ENCODE peak calls at places on chromosomes 6 and 20, in seven cellular contexts. M is neural crest cell, F is fibroblast of mammary gland, H is progenitor cell of endocrine pancreas, G is upper lobe of left lung, R is HFFc6, O is GM10248. L is an unnamed sample.

GRCh38 chr6:12420626-12421025 is 130.5 kb downstream of the EDN1 start:
- DNase-seq in M (no peak), F (peak), H (no peak), G (no peak), R (no peak), O (no peak), L (no peak)

GRCh38 chr20:63708301-63709148 is 686 bp downstream of the ZGPAT start:
- DNase-seq in M (no peak), F (no peak), H (no peak), G (peak), R (no peak), O (peak), L (no peak)

GRCh38 chr20:24411003-24411402 is 58.4 kb upstream of the SYNDIG1 start:
- DNase-seq in M (no peak), F (no peak), H (no peak), G (no peak), R (no peak), O (no peak), L (no peak)

GRCh38 chr6:148999921-149000589 is 253.2 kb downstream of the UST start:
- DNase-seq in M (no peak), F (peak), H (no peak), G (peak), R (peak), O (no peak), L (no peak)

GRCh38 chr6:80356000-80356399 is 249.5 kb downstream of the BCKDHB start:
- DNase-seq in M (no peak), F (no peak), H (no peak), G (no peak), R (no peak), O (no peak), L (no peak)

GRCh38 chr6:80504882-80505281 is 398.4 kb downstream of the BCKDHB start:
- DNase-seq in M (no peak), F (no peak), H (no peak), G (no peak), R (no peak), O (no peak), L (no peak)

GRCh38 chr6:44266347-44266746 is 996 bp upstream of the NFKBIE start:
- DNase-seq in M (no peak), F (no peak), H (no peak), G (no peak), R (no peak), O (peak), L (peak)

GRCh38 chr6:169543704-169544103 is 158.1 kb downstream of the WDR27 start:
- DNase-seq in M (no peak), F (no peak), H (no peak), G (no peak), R (no peak), O (no peak), L (no peak)

GRCh38 chr6:154491567-154492470 is 18.7 kb downstream of the CNKSR3 start:
- DNase-seq in M (no peak), F (no peak), H (no peak), G (no peak), R (peak), O (no peak), L (no peak)

GRCh38 chr6:50062051-50062450 is 12.3 kb upstream of the DEFB112 start:
- DNase-seq in M (no peak), F (no peak), H (no peak), G (no peak), R (no peak), O (no peak), L (peak)

GRCh38 chr6:90445533-90446108 is 141.3 kb downstream of the MAP3K7 start:
- DNase-seq in M (no peak), F (no peak), H (no peak), G (no peak), R (no peak), O (no peak), L (no peak)

GRCh38 chr6:107540465-107540857 is 50.5 kb downstream of the SOBP start:
- DNase-seq in M (no peak), F (no peak), H (no peak), G (no peak), R (no peak), O (no peak), L (no peak)

GRCh38 chr6:5979650-5980427 is 26.9 kb downstream of the NRN1 start:
- DNase-seq in M (no peak), F (peak), H (no peak), G (no peak), R (no peak), O (no peak), L (no peak)

GRCh38 chr6:68709091-68709490 is 74.0 kb downstream of the ADGRB3 start:
- DNase-seq in M (no peak), F (no peak), H (no peak), G (no peak), R (no peak), O (no peak), L (no peak)

GRCh38 chr20:63124092-63124781 is 91.7 kb downstream of the YTHDF1 start:
- DNase-seq in M (no peak), F (peak), H (no peak), G (peak), R (peak), O (no peak), L (no peak)

GRCh38 chr6:53986721-53987526 is 124.3 kb upstream of the MLIP start:
- DNase-seq in M (no peak), F (peak), H (no peak), G (no peak), R (peak), O (no peak), L (no peak)

GRCh38 chr6:4383910-4384637 is 248.7 kb upstream of the ECI2 start:
- DNase-seq in M (no peak), F (peak), H (no peak), G (no peak), R (no peak), O (no peak), L (no peak)

GRCh38 chr6:4910060-4910746 is 93.6 kb downstream of the RPP40 start:
- DNase-seq in M (no peak), F (no peak), H (no peak), G (peak), R (no peak), O (no peak), L (no peak)

GRCh38 chr6:25017486-25017885 is 81.7 kb upstream of the RIPOR2 start:
- DNase-seq in M (no peak), F (no peak), H (no peak), G (peak), R (no peak), O (no peak), L (no peak)

GRCh38 chr6:35496851-35497570 is at the start of gene TEAD3:
- DNase-seq in M (peak), F (peak), H (peak), G (peak), R (peak), O (peak), L (peak)

GRCh38 chr20:50967621-50968020 is 9.0 kb downstream of the MOCS3 start:
- DNase-seq in M (no peak), F (no peak), H (no peak), G (no peak), R (no peak), O (no peak), L (no peak)

GRCh38 chr20:17680836-17681740 is 954 bp downstream of the RRBP1 start:
- DNase-seq in M (peak), F (peak), H (peak), G (peak), R (peak), O (peak), L (peak)

GRCh38 chr20:16695633-16696032 is 34.2 kb upstream of the SNRPB2 start:
- DNase-seq in M (no peak), F (no peak), H (no peak), G (no peak), R (no peak), O (no peak), L (no peak)

GRCh38 chr20:57922701-57923100 is 212.9 kb upstream of the PMEPA1 start:
- DNase-seq in M (no peak), F (no peak), H (no peak), G (no peak), R (no peak), O (no peak), L (no peak)

GRCh38 chr20:50190251-50191064 is at the start of gene CEBPB:
- DNase-seq in M (peak), F (peak), H (peak), G (peak), R (peak), O (peak), L (peak)

GRCh38 chr6:140256213-140256612 is 881.8 kb upstream of the CITED2 start:
- DNase-seq in M (no peak), F (peak), H (no peak), G (no peak), R (no peak), O (no peak), L (no peak)

GRCh38 chr20:1390552-1391403 is 2.1 kb downstream of the FKBP1A start:
- DNase-seq in M (no peak), F (peak), H (no peak), G (no peak), R (no peak), O (no peak), L (no peak)

DNA sequence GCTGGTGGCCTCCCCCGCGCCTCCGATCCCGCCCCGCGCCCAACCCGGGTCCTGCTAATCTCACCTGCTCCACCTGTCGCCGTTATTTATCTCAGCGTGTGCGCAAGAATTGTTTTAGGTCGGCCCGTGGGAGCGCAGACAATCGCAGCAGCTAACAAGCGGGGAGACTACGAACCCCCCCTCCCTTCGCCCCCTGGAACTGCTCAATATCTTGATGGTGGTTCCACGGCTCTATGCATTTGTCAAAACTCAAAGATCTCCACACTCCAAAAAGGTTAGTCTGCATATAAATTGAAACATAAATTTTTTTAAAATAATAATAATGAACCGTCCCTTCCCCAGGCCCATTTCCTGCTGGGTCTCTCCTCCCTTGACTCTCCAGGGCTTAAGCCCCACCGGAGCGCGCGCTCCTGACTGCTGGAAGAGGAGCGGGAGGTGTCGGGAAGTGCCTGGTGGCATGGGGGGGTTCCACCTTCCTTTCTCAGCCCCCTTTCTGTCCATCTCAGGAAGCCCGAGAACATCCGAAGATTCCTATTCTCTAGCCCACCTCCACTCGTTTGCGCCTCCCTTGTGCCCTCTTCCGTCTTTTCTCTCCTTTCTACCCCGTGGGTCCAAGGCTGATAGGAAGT is 1.6 kb upstream of the MDGA1 start:
- DNase-seq in M (no peak), F (no peak), H (no peak), G (no peak), R (no peak), O (no peak), L (peak)
- TF ChIP-seq CTCF in M (no peak), F (no peak), H (no peak), G (no peak), R (no peak), O (no peak), L (no peak)

DNA sequence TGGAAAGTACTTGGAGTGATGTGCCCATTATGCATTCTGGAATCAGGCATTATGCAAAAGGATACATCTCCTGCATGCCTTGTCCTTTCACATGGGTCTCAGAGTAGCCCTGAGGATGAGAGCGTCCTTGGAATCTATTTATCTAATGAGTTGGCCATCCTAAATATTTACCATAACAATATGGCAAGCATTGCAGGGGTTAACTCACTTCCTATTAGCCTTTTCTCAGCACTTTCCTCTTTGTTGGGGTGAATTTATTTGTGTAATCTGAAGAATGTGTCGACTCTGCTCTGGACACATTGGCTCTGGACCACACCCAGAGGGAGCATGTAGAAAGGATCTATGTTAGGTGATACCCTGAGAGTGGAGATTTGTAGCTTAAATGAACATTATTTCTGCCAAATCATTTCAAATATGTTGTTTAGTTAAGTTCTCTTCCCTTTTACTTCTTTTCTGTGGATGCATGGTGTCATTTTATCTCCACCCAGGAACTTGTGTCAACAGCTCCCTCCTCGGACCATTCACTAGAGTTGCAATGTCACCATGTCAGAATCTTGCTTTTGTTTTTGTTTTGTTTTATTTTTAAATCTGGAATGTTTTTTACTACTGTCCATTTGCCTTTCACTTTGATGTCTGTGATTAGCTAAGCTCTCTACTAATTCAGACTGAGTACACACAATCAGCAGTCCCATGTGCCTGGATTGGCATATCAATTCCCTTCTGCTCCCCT is 757.0 kb upstream of the MMS22L start:
- DNase-seq in M (no peak), F (peak), H (no peak), G (no peak), R (no peak), O (no peak), L (no peak)
- TF ChIP-seq CTCF in M (peak), F (peak), H (peak), G (no peak), R (no peak), O (peak), L (no peak)

GRCh38 chr6:126661646-126662045 is 321.7 kb downstream of the CENPW start:
- DNase-seq in M (no peak), F (peak), H (no peak), G (no peak), R (peak), O (no peak), L (no peak)

GRCh38 chr6:126662966-126663365 is 323.1 kb downstream of the CENPW start:
- DNase-seq in M (no peak), F (peak), H (no peak), G (no peak), R (no peak), O (no peak), L (no peak)

GRCh38 chr6:126660376-126660775 is 320.5 kb downstream of the CENPW start:
- DNase-seq in M (no peak), F (no peak), H (no peak), G (no peak), R (no peak), O (no peak), L (no peak)

GRCh38 chr6:126657556-126658129 is 317.7 kb downstream of the CENPW start:
- DNase-seq in M (no peak), F (peak), H (no peak), G (no peak), R (peak), O (no peak), L (no peak)
- TF ChIP-seq CTCF in M (peak), F (peak), H (peak), G (no peak), R (peak), O (peak), L (peak)

DNA sequence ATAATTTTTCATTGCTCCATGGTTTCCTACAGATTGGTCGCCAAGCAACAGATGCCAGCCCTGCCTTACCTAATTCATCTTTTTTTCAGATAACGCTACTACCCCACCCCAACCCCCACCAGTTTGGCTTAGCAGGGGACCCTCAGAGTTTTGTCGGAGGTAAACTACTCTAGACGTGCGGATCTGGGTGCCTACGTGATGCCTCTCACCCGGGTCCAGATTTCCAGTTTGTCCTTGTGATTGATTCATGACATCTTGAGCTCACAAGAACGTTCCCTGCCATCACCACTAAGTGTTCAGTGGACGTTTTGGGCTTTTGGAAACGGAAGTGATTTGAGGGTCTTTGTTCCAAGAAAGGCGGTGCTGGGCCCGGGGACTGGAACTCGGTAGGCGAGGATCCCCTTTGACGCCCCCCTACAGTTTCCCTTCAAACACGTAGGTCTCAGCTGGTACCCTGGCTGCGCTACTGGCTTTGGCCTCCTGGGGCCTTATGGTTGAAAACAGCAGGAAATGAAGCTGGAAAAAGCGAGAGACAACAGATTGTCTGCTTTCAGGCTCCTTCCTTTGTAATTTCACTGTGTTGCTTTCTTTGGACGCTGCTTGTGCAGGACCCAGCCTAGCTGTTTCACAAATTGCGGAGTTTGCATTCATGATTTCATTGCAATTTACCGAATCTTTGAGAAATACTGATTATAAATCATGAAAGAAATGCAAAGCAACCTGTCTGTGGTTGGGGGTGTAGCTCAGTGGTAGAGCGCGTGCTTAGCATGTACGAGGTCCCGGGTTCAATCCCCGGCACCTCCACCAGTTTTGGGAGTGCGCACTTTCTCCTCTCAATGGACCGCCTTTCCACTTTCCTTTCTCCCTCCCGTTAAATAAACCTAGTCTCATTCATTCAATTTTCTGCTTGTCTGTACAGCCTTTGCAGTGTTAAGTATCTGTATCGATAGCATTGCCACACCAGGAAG is 81.0 kb downstream of the GPX5 start:
- DNase-seq in M (peak), F (peak), H (no peak), G (no peak), R (peak), O (peak), L (peak)
- TF ChIP-seq CTCF in M (peak), F (peak), H (peak), G (no peak), R (peak), O (no peak), L (no peak)